ENCODE peak calls at places on chromosome 14, in five cellular contexts. T, C, U, M and S are unnamed samples. For H3K4me1, the result is how much of the 10 kb centered on the place peaks cover.

GRCh38 chr14:81363746-81364400 is 36.3 kb downstream of the STON2 start:
- DNase-seq in T (no peak), C (no peak), U (peak), M (no peak), S (no peak)

GRCh38 chr14:63727231-63727735 is 582 bp downstream of the SGPP1 start:
- DNase-seq in T (peak), C (peak), U (peak), M (peak), S (peak)

GRCh38 chr14:22179190-22179589 is 409.8 kb downstream of the DAD1 start:
- DNase-seq in T (no peak), C (no peak), U (no peak), M (no peak), S (no peak)

GRCh38 chr14:67392728-67393314 is 19.1 kb downstream of the PLEK2 start:
- DNase-seq in T (no peak), C (no peak), U (no peak), M (no peak), S (no peak)

GRCh38 chr14:29712586-29712985 is 215.1 kb downstream of the PRKD1 start:
- DNase-seq in T (no peak), C (no peak), U (no peak), M (no peak), S (no peak)

GRCh38 chr14:51575225-51576111 is 76.2 kb upstream of the FRMD6 start:
- DNase-seq in T (no peak), C (no peak), U (peak), M (no peak), S (no peak)

GRCh38 chr14:55329999-55330710 is 58.9 kb downstream of the FBXO34 start:
- DNase-seq in T (no peak), C (no peak), U (peak), M (peak), S (no peak)

GRCh38 chr14:81396108-81396507 is 4.0 kb downstream of the STON2 start:
- DNase-seq in T (no peak), C (no peak), U (peak), M (no peak), S (no peak)

GRCh38 chr14:79278798-79279644 is 932.3 kb downstream of the DIO2 start:
- DNase-seq in T (no peak), C (peak), U (peak), M (no peak), S (peak)

GRCh38 chr14:89164168-89165074 is 252.6 kb downstream of the FOXN3 start:
- DNase-seq in T (no peak), C (no peak), U (no peak), M (no peak), S (no peak)

GRCh38 chr14:57847096-57847495 is 18.8 kb downstream of the SLC35F4 start:
- DNase-seq in T (no peak), C (no peak), U (no peak), M (no peak), S (no peak)

GRCh38 chr14:51928568-51928967 is 60.8 kb upstream of the RTRAF start:
- DNase-seq in T (no peak), C (no peak), U (no peak), M (no peak), S (no peak)

GRCh38 chr14:57480044-57480443 is 13.6 kb downstream of the CCDC198 start:
- DNase-seq in T (no peak), C (no peak), U (no peak), M (no peak), S (no peak)

GRCh38 chr14:89720741-89721315 is 233.7 kb downstream of the EFCAB11 start:
- DNase-seq in T (peak), C (peak), U (no peak), M (peak), S (peak)

GRCh38 chr14:49972199-49972671 is 79.4 kb downstream of the ARF6 start:
- DNase-seq in T (no peak), C (peak), U (peak), M (no peak), S (no peak)

GRCh38 chr14:95686935-95687334 is 709 bp downstream of the TCL1B start:
- DNase-seq in T (no peak), C (no peak), U (no peak), M (no peak), S (no peak)

GRCh38 chr14:64878775-64879634 is 702 bp downstream of the SPTB start:
- DNase-seq in T (no peak), C (peak), U (no peak), M (peak), S (no peak)

GRCh38 chr14:75514673-75515630 is 7.3 kb upstream of the BATF start:
- DNase-seq in T (no peak), C (peak), U (peak), M (peak), S (peak)

GRCh38 chr14:35879654-35880249 is 53.6 kb downstream of the BRMS1L start:
- DNase-seq in T (no peak), C (no peak), U (no peak), M (no peak), S (no peak)

GRCh38 chr14:104803280-104803915 is 2.5 kb downstream of the ZBTB42 start:
- DNase-seq in T (no peak), C (no peak), U (no peak), M (no peak), S (no peak)

GRCh38 chr14:96177766-96178377 is 26.8 kb upstream of the BDKRB2 start:
- DNase-seq in T (no peak), C (no peak), U (peak), M (no peak), S (no peak)

GRCh38 chr14:33682746-33683145 is 268.1 kb downstream of the EGLN3 start:
- DNase-seq in T (no peak), C (peak), U (no peak), M (no peak), S (no peak)

DNA sequence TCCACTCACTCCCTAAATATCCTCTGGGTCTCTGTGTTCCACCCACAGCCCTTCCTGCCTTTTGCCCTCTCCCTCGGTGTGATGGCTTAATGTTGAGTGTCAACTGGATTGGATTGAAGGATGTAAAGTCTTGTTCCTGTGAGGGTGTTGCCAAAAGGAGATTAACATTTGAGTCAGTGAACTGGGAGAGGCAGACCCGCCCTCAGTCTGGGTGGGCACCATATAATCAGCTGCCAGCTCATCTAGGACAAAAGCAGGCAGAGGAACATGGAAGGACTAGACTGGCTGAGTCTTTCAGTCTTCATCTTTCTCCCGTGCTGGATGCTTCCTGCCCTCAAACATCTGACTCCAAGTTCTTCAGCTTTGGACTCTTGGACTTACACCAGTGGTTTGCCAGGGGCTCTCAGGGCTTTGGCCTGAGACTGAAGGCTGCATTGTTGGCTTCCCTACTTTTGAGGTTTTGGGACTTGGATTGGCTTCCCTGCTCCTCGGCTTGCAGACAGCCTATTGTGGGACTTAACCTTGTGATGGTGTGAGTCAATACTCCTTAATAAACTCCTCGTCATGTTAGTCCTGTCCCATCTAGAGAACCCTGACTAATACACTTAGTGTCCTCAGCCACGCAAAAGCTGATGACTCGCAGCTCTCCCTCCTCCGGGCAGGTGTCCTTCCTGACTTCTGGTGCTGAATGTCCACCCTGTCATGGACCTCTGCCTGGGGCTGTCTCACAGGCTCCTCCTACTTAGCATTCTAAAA is 5.9 kb downstream of the DGLUCY start:
- DNase-seq in T (no peak), C (peak), U (peak), M (no peak), S (no peak)
- H3K4me1 ChIP-seq in T (under half), C (under half), U (under half), M (under half), S (under half)

GRCh38 chr14:32675433-32675832 is 263.2 kb upstream of the NPAS3 start:
- DNase-seq in T (no peak), C (no peak), U (no peak), M (no peak), S (no peak)
- H3K4me1 ChIP-seq in T (under half), C (under half), U (under half), M (under half), S (under half)

DNA sequence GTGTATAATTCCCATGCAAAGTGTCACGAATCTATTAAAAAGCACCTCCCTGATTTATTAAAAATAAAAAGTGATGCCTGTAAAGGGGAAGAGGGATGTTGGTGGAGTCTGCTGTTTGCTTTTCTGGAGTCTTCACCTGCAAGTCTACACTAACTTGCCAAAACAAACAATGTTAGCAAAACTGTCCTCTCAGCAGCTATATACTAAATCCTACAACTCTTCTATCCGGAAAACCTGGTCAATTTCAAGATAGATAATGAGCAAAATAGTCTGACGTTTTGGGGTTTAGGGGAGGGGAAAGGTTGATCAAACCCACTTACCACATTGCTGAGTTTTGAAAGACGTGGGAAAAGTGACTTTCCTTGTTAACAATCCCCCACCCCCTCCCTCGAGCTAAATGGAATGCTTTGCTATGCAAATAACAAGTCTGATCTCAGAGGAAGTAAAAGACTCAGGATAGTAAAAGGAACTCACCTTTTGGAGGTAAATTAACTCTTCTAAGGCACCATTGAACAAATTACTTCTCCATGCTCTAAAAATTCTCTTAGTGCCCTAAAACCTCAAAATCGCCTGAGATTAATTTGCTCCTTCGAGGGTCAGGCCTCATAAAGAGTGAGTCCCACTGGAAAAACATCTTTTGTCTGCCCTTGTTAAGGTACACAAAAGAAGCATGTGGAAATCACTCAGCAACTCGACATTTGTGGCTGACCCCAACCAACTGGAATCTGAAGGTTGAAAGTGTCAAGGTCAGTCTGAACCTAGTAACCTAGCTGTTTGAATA is 13.5 kb downstream of the BMP4 start:
- DNase-seq in T (no peak), C (no peak), U (no peak), M (no peak), S (no peak)
- H3K4me1 ChIP-seq in T (under half), C (under half), U (under half), M (under half), S (under half)

GRCh38 chr14:100067971-100068959 is 3.0 kb downstream of the EVL start:
- DNase-seq in T (peak), C (peak), U (peak), M (peak), S (peak)

GRCh38 chr14:100065161-100065871 is at the start of gene EVL:
- DNase-seq in T (peak), C (peak), U (no peak), M (peak), S (peak)

GRCh38 chr14:100065942-100066574 is 836 bp downstream of the EVL start:
- DNase-seq in T (peak), C (peak), U (no peak), M (peak), S (no peak)

GRCh38 chr14:100067481-100067880 is 2.3 kb downstream of the EVL start:
- DNase-seq in T (peak), C (no peak), U (no peak), M (peak), S (no peak)

DNA sequence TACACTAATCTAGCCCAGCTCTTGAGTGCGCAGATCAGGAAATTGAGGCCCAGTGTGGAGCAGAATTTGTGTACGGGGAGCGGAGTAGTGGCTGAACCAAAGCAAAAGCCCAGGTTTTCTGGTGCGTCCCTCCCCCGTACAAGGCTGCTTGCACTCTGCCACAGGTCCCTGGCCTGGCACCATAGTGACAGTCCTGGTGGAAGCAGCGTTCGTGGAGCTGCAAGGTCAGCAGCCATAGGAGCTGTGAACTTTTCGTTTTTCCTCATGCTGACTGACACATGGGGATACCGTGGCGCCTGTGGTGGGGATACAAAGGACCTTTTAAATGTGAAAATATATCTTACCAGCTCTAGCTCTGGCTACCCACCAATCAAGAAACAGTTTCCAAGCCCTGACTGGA is 1.8 kb downstream of the EVL start:
- DNase-seq in T (peak), C (no peak), U (no peak), M (peak), S (no peak)
- H3K4me1 ChIP-seq in T (half or more), C (under half), U (under half), M (half or more), S (under half)

GRCh38 chr14:73729015-73729330 is 14.8 kb upstream of the PNMA1 start:
- DNase-seq in T (no peak), C (no peak), U (no peak), M (no peak), S (no peak)

GRCh38 chr14:73725116-73726024 is 11.2 kb upstream of the PNMA1 start:
- DNase-seq in T (no peak), C (no peak), U (no peak), M (no peak), S (no peak)

GRCh38 chr14:73726025-73726961 is 12.1 kb upstream of the PNMA1 start:
- DNase-seq in T (no peak), C (no peak), U (no peak), M (no peak), S (no peak)

GRCh38 chr14:73728106-73729014 is 14.2 kb upstream of the PNMA1 start:
- DNase-seq in T (peak), C (peak), U (peak), M (peak), S (peak)

DNA sequence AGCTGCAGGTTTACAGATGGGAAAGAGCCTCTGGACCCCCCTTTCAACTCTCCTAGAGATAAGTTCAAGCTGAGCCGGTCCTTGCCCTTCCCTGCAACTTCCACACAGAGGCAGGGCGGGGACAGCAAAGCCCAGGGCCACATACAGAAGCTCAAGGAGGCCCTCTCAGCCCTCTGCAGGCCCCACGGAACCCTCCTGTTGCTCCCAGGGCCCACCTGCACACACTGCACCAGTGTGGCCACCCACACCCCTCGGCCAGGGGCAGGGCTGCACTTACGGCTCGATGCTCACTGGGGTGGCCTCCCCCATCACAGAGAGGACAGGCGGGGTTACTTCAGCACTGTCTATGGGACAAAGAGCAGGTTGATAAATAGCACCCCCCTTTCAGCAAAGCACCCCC is 13.0 kb upstream of the PNMA1 start:
- DNase-seq in T (no peak), C (no peak), U (no peak), M (no peak), S (no peak)
- H3K4me1 ChIP-seq in T (under half), C (under half), U (under half), M (under half), S (half or more)

GRCh38 chr14:77031680-77032482 is 3.4 kb upstream of the IRF2BPL start:
- DNase-seq in T (no peak), C (peak), U (no peak), M (no peak), S (no peak)

GRCh38 chr14:77033622-77034521 is 5.4 kb upstream of the IRF2BPL start:
- DNase-seq in T (peak), C (peak), U (peak), M (peak), S (peak)

GRCh38 chr14:77032854-77033621 is 4.5 kb upstream of the IRF2BPL start:
- DNase-seq in T (peak), C (peak), U (peak), M (peak), S (peak)

GRCh38 chr14:77035267-77035666 is 6.8 kb upstream of the IRF2BPL start:
- DNase-seq in T (no peak), C (no peak), U (no peak), M (no peak), S (no peak)

GRCh38 chr14:77032483-77032853 is 4.0 kb upstream of the IRF2BPL start:
- DNase-seq in T (no peak), C (no peak), U (no peak), M (no peak), S (no peak)
- H3K4me1 ChIP-seq in T (under half), C (under half), U (under half), M (half or more), S (half or more)

DNA sequence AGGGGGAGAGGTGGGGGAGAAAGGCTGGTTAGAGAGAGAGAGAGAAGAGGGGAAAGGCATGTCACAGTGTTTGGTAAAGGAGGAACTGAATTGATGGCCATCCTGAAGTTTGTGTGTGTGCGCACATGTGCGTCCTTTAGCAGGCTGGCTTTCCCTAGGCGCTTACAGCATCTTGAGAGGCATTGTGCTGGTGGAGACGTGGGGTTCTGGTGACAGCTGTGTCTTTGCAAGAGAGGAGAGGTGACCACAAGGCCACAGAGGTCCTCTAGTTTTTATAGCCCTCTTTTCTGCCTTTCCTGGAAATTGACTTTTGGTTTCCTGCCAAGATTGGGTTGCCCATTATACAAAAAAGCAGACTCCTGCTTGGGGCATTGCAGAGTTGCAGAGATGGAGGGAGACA is 662.0 kb downstream of the VRK1 start:
- DNase-seq in T (peak), C (no peak), U (no peak), M (no peak), S (no peak)
- H3K4me1 ChIP-seq in T (under half), C (under half), U (under half), M (under half), S (under half)